ENCODE peak calls at places on chromosomes 16 and 17, in five cellular contexts. J, P, E, Q and O are unnamed samples.

GRCh38 chr17:8753976-8754440 is 4.3 kb downstream of the SPDYE4 start:
- DNase-seq in J (peak), P (no peak), E (no peak), Q (no peak), O (peak)

GRCh38 chr17:16872836-16873653 is 98.9 kb downstream of the TNFRSF13B start:
- DNase-seq in J (peak), P (peak), E (peak), Q (no peak), O (no peak)

GRCh38 chr16:82562183-82562677 is 64.5 kb upstream of the CDH13 start:
- DNase-seq in J (no peak), P (no peak), E (no peak), Q (no peak), O (no peak)

GRCh38 chr16:46555981-46556380 is 65.2 kb downstream of the SHCBP1 start:
- DNase-seq in J (peak), P (no peak), E (no peak), Q (no peak), O (no peak)

GRCh38 chr17:73909156-73909555 is 264.9 kb upstream of the SDK2 start:
- DNase-seq in J (no peak), P (no peak), E (no peak), Q (no peak), O (no peak)

GRCh38 chr17:14156689-14157088 is 80.0 kb downstream of the CDRT15 start:
- DNase-seq in J (peak), P (no peak), E (no peak), Q (no peak), O (no peak)

GRCh38 chr16:85984947-85985451 is 86.0 kb downstream of the IRF8 start:
- DNase-seq in J (no peak), P (peak), E (no peak), Q (no peak), O (no peak)

GRCh38 chr17:33038740-33039139 is 47.1 kb downstream of the SPACA3 start:
- DNase-seq in J (peak), P (peak), E (no peak), Q (no peak), O (no peak)

GRCh38 chr16:17286443-17286842 is 184.3 kb downstream of the XYLT1 start:
- DNase-seq in J (no peak), P (no peak), E (no peak), Q (no peak), O (no peak)

GRCh38 chr16:4679156-4679853 is 14.1 kb upstream of the NUDT16L1 start:
- DNase-seq in J (no peak), P (peak), E (no peak), Q (no peak), O (no peak)

GRCh38 chr17:8315740-8316217 is 5.7 kb downstream of the ARHGEF15 start:
- DNase-seq in J (no peak), P (no peak), E (no peak), Q (no peak), O (no peak)

GRCh38 chr16:27499659-27500055 is 50.1 kb downstream of the GTF3C1 start:
- DNase-seq in J (no peak), P (no peak), E (no peak), Q (no peak), O (no peak)

GRCh38 chr16:86363057-86363490 is 147.3 kb upstream of the FOXF1 start:
- DNase-seq in J (peak), P (no peak), E (no peak), Q (no peak), O (no peak)

GRCh38 chr17:81040791-81041337 is 5.9 kb downstream of the BAIAP2 start:
- DNase-seq in J (peak), P (no peak), E (no peak), Q (no peak), O (no peak)

GRCh38 chr17:76492250-76492988 is 8.8 kb downstream of the RHBDF2 start:
- DNase-seq in J (no peak), P (peak), E (no peak), Q (no peak), O (no peak)

GRCh38 chr16:7086842-7087616 is 245.6 kb upstream of the RBFOX1 start:
- DNase-seq in J (no peak), P (no peak), E (no peak), Q (no peak), O (no peak)

GRCh38 chr16:89779917-89780316 is 36.5 kb downstream of the FANCA start:
- DNase-seq in J (no peak), P (no peak), E (no peak), Q (no peak), O (no peak)

GRCh38 chr16:2196162-2196980 is at the start of gene CASKIN1:
- DNase-seq in J (peak), P (no peak), E (no peak), Q (no peak), O (no peak)

GRCh38 chr16:86133847-86134375 is 234.9 kb downstream of the IRF8 start:
- DNase-seq in J (no peak), P (no peak), E (no peak), Q (no peak), O (no peak)

GRCh38 chr17:35493040-35493439 is 44.4 kb downstream of the SLFN12L start:
- DNase-seq in J (no peak), P (no peak), E (no peak), Q (no peak), O (no peak)

GRCh38 chr16:84868328-84868727 is 48.5 kb downstream of the CRISPLD2 start:
- DNase-seq in J (no peak), P (no peak), E (no peak), Q (no peak), O (no peak)

GRCh38 chr16:72561-73537 is at the start of gene RHBDF1:
- DNase-seq in J (peak), P (peak), E (no peak), Q (no peak), O (no peak)

GRCh38 chr17:78736526-78737079 is 45.5 kb downstream of the CYTH1 start:
- DNase-seq in J (no peak), P (peak), E (no peak), Q (peak), O (peak)
- H3K27ac ChIP-seq in J (peak), P (peak), E (peak), Q (peak), O (peak)

DNA sequence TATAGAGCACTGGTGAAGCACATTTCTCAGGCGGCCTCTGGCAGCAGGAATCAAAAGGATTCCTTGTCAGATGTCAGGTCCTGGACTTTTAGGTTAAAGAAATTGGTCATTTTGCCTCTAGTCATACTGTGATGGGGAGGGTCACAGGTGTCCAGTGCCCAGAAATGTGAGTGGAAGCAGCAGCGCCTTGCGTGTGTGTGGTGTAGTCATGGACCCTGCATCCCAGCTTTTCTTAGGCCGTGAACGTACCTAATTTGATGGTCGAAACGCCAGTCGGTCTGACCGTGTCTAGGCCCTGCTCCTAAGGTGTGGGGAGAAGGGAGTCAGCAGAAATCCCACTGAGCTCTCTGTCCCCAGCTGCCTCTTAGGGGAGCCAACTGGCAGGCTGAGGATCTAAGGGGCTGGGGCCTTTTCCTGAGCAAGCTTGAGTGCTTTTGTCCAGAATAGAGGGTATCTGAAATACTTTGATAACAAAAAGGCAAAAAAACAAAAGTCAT is 32.0 kb downstream of the POLR3E start:
- DNase-seq in J (no peak), P (no peak), E (no peak), Q (no peak), O (no peak)
- H3K27ac ChIP-seq in J (no peak), P (no peak), E (no peak), Q (no peak), O (no peak)

DNA sequence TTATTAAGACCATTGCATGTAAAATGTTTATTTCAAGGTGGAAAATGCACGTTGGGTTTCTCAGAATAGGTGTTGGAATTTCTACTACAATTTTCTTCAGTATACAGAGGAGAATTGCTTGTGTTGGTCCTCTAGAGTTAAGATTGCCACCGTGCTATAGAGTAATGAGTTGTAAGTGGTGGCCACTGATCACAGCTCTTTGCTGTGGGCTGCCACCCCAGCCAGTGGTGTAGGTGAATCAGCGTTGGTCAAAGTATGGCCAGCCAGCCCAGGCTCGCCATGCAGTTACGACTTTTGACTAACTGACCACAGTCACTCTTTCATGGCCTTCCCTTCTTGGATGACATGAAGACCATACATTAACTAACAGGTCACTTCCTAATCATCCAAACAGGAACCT is 12.6 kb upstream of the PRKAR1A start:
- DNase-seq in J (no peak), P (no peak), E (no peak), Q (no peak), O (no peak)
- H3K27ac ChIP-seq in J (no peak), P (no peak), E (no peak), Q (no peak), O (no peak)

GRCh38 chr17:20226814-20227482 is 217.8 kb downstream of the SPECC1 start:
- DNase-seq in J (peak), P (peak), E (peak), Q (no peak), O (no peak)
- H3K27ac ChIP-seq in J (no peak), P (no peak), E (peak), Q (no peak), O (no peak)

GRCh38 chr16:66927918-66928649 is 2.7 kb upstream of the RRAD start:
- DNase-seq in J (peak), P (no peak), E (no peak), Q (peak), O (no peak)
- H3K27ac ChIP-seq in J (peak), P (no peak), E (peak), Q (peak), O (no peak)

GRCh38 chr17:42139093-42139492 is 15.7 kb downstream of the RAB5C start:
- DNase-seq in J (no peak), P (no peak), E (no peak), Q (no peak), O (no peak)

GRCh38 chr17:42135664-42136653 is 13.4 kb downstream of the HSPB9 start:
- DNase-seq in J (peak), P (peak), E (no peak), Q (no peak), O (peak)

GRCh38 chr17:42135151-42135550 is 12.5 kb downstream of the HSPB9 start:
- DNase-seq in J (no peak), P (no peak), E (no peak), Q (no peak), O (no peak)

GRCh38 chr17:42133461-42134041 is 10.9 kb downstream of the HSPB9 start:
- DNase-seq in J (peak), P (peak), E (no peak), Q (no peak), O (no peak)

DNA sequence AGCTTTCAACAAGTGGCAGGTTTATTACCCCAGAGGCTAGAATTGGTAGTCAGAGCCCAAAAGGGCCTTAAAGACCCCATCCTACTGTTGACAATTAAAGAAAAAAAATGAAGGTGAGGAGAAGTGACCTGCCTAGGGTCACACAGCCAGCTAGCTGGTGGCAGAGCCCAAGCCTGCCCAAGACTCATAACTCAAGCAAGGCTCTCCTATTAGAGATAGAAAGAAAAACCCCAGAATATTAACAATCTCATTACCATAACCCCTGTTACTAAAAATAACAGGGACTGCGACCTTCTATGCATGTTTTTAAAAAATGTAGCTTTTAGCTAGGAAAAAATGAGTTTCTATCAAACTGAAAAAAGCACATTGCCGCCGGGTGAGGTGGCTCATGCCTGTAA is 14.0 kb downstream of the HSPB9 start:
- DNase-seq in J (no peak), P (no peak), E (no peak), Q (no peak), O (no peak)
- H3K27ac ChIP-seq in J (no peak), P (peak), E (peak), Q (no peak), O (peak)

GRCh38 chr17:15236281-15237105 is 28.6 kb downstream of the PMP22 start:
- DNase-seq in J (peak), P (no peak), E (no peak), Q (no peak), O (no peak)
- H3K27ac ChIP-seq in J (no peak), P (no peak), E (no peak), Q (no peak), O (no peak)

GRCh38 chr17:58487589-58488427 is at the start of gene HSF5:
- DNase-seq in J (no peak), P (peak), E (no peak), Q (no peak), O (no peak)
- H3K27ac ChIP-seq in J (no peak), P (no peak), E (no peak), Q (no peak), O (no peak)

DNA sequence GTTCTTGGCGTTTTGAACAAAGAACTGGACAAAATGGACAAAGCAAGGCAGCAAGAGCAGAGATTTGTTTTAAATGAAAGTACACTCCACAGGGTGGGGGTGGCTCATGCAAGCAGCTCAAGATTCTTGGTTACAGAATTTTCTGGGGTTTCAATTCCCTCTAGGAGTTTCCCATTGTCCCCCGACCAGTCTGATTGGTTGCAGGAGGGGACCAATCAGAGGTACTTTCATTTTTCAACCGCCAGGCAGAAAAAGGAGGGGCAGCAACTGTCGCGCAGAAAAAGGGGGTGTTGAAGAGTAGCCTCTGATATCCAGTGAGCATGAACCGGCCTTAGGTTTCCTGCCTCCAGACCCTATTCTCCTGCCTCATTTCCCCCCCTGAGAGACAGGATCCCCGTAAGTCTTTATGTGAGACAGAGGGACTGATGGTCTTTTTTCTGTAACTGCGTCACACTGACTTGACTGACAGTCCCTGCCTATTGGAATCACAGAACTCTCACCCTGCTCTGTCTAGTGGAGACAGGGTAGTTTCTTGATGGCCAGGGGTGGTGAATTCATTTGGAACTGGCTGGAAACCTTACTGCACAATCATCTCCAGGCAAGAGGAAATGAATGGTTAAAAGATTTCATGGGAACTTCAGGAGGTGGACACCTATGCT is 59.4 kb upstream of the ALOX12 start:
- DNase-seq in J (peak), P (peak), E (no peak), Q (no peak), O (no peak)
- H3K27ac ChIP-seq in J (peak), P (peak), E (peak), Q (no peak), O (no peak)